ENCODE peak calls at places on chromosome 6, in seven cellular contexts. G, X, U, O, Q, Y and F are unnamed samples.

GRCh38 chr6:13444604-13445003 is 42.8 kb downstream of the GFOD1 start:
- DNase-seq in G (no peak), X (no peak), U (no peak), O (no peak), Q (no peak), Y (no peak), F (no peak)

GRCh38 chr6:111727798-111728197 is 122.1 kb upstream of the TRAF3IP2 start:
- DNase-seq in G (no peak), X (no peak), U (no peak), O (no peak), Q (no peak), Y (no peak), F (no peak)

GRCh38 chr6:109612268-109612667 is 78.7 kb downstream of the AK9 start:
- DNase-seq in G (no peak), X (no peak), U (no peak), O (no peak), Q (no peak), Y (no peak), F (no peak)

GRCh38 chr6:43926644-43927524 is 156.9 kb downstream of the VEGFA start:
- DNase-seq in G (no peak), X (peak), U (no peak), O (no peak), Q (peak), Y (peak), F (no peak)

GRCh38 chr6:152428126-152428525 is 209.0 kb downstream of the SYNE1 start:
- DNase-seq in G (no peak), X (no peak), U (no peak), O (no peak), Q (no peak), Y (no peak), F (no peak)

GRCh38 chr6:22756365-22756764 is 187.0 kb downstream of the HDGFL1 start:
- DNase-seq in G (no peak), X (no peak), U (no peak), O (no peak), Q (no peak), Y (no peak), F (no peak)

GRCh38 chr6:114055319-114055718 is 84.4 kb upstream of the HDAC2 start:
- DNase-seq in G (no peak), X (no peak), U (no peak), O (no peak), Q (no peak), Y (no peak), F (no peak)

GRCh38 chr6:160005861-160006540 is 37.1 kb downstream of the IGF2R start:
- DNase-seq in G (no peak), X (no peak), U (no peak), O (no peak), Q (no peak), Y (no peak), F (no peak)

GRCh38 chr6:42960243-42961019 is at the start of gene GNMT:
- DNase-seq in G (no peak), X (no peak), U (no peak), O (peak), Q (peak), Y (no peak), F (no peak)

GRCh38 chr6:117483004-117483644 is 650 bp downstream of the DCBLD1 start:
- DNase-seq in G (no peak), X (no peak), U (no peak), O (no peak), Q (peak), Y (no peak), F (no peak)

GRCh38 chr6:15947923-15948322 is 181.0 kb upstream of the MYLIP start:
- DNase-seq in G (no peak), X (no peak), U (no peak), O (no peak), Q (no peak), Y (no peak), F (no peak)

GRCh38 chr6:116265081-116265829 is 11.4 kb upstream of the TSPYL4 start:
- DNase-seq in G (no peak), X (no peak), U (no peak), O (no peak), Q (peak), Y (no peak), F (peak)

GRCh38 chr6:112882381-112882780 is 535.3 kb downstream of the RFPL4B start:
- DNase-seq in G (no peak), X (no peak), U (no peak), O (no peak), Q (no peak), Y (no peak), F (no peak)

GRCh38 chr6:125984311-125984710 is 2.0 kb upstream of the TRMT11 start:
- DNase-seq in G (no peak), X (peak), U (no peak), O (no peak), Q (no peak), Y (no peak), F (no peak)

GRCh38 chr6:38786486-38786885 is 71.4 kb downstream of the DNAH8 start:
- DNase-seq in G (no peak), X (no peak), U (no peak), O (no peak), Q (no peak), Y (no peak), F (no peak)

GRCh38 chr6:67606905-67607828 is 1027.9 kb upstream of the ADGRB3 start:
- DNase-seq in G (no peak), X (no peak), U (no peak), O (no peak), Q (peak), Y (peak), F (no peak)

GRCh38 chr6:33249732-33250625 is 21.7 kb downstream of the VPS52 start:
- DNase-seq in G (no peak), X (peak), U (no peak), O (no peak), Q (no peak), Y (no peak), F (no peak)

GRCh38 chr6:161439093-161439492 is 165.2 kb upstream of the AGPAT4 start:
- DNase-seq in G (no peak), X (peak), U (no peak), O (no peak), Q (peak), Y (peak), F (no peak)

GRCh38 chr6:63802606-63803206 is 167.1 kb downstream of the PHF3 start:
- DNase-seq in G (no peak), X (no peak), U (no peak), O (no peak), Q (peak), Y (no peak), F (no peak)

GRCh38 chr6:38489951-38490350 is 149.8 kb downstream of the BTBD9 start:
- DNase-seq in G (no peak), X (peak), U (no peak), O (no peak), Q (no peak), Y (no peak), F (no peak)

GRCh38 chr6:20252311-20252710 is 40.0 kb upstream of the MBOAT1 start:
- DNase-seq in G (no peak), X (no peak), U (no peak), O (no peak), Q (no peak), Y (no peak), F (no peak)

GRCh38 chr6:85580878-85581267 is 12.8 kb downstream of the SNX14 start:
- DNase-seq in G (no peak), X (no peak), U (no peak), O (no peak), Q (no peak), Y (no peak), F (no peak)

GRCh38 chr6:47221565-47221964 is 88.1 kb downstream of the TNFRSF21 start:
- DNase-seq in G (no peak), X (no peak), U (no peak), O (no peak), Q (no peak), Y (no peak), F (no peak)

GRCh38 chr6:37985355-37985754 is 165.8 kb downstream of the ZFAND3 start:
- DNase-seq in G (peak), X (no peak), U (no peak), O (no peak), Q (no peak), Y (no peak), F (peak)

GRCh38 chr6:88650029-88650619 is 313.3 kb downstream of the RNGTT start:
- DNase-seq in G (no peak), X (peak), U (no peak), O (no peak), Q (no peak), Y (no peak), F (no peak)

GRCh38 chr6:45184937-45185336 is 143.2 kb upstream of the RUNX2 start:
- DNase-seq in G (no peak), X (no peak), U (no peak), O (no peak), Q (no peak), Y (no peak), F (no peak)

GRCh38 chr6:129680633-129681032 is 29.3 kb downstream of the ARHGAP18 start:
- DNase-seq in G (no peak), X (no peak), U (no peak), O (no peak), Q (no peak), Y (no peak), F (no peak)

GRCh38 chr6:163634514-163635171 is 220.1 kb downstream of the QKI start:
- DNase-seq in G (no peak), X (no peak), U (no peak), O (no peak), Q (peak), Y (peak), F (no peak)

GRCh38 chr6:165091121-165091785 is 218.2 kb downstream of the C6orf118 start:
- DNase-seq in G (no peak), X (peak), U (no peak), O (no peak), Q (no peak), Y (no peak), F (no peak)

GRCh38 chr6:7646394-7646793 is 56.4 kb downstream of the SNRNP48 start:
- DNase-seq in G (no peak), X (no peak), U (no peak), O (no peak), Q (no peak), Y (no peak), F (no peak)

GRCh38 chr6:105890521-105891244 is 195.5 kb upstream of the PRDM1 start:
- DNase-seq in G (no peak), X (no peak), U (no peak), O (no peak), Q (no peak), Y (no peak), F (no peak)

GRCh38 chr6:6820688-6821238 is 232.2 kb downstream of the LY86 start:
- DNase-seq in G (no peak), X (no peak), U (no peak), O (no peak), Q (peak), Y (no peak), F (no peak)

GRCh38 chr6:166779381-166779780 is 152.3 kb upstream of the RPS6KA2 start:
- DNase-seq in G (no peak), X (no peak), U (no peak), O (no peak), Q (no peak), Y (no peak), F (no peak)

GRCh38 chr6:53611342-53611741 is 54.2 kb downstream of the KLHL31 start:
- DNase-seq in G (no peak), X (no peak), U (no peak), O (no peak), Q (no peak), Y (no peak), F (no peak)

GRCh38 chr6:148027201-148027600 is 315.4 kb upstream of the SASH1 start:
- DNase-seq in G (no peak), X (no peak), U (no peak), O (no peak), Q (peak), Y (no peak), F (no peak)

GRCh38 chr6:98156580-98156979 is 677.8 kb upstream of the POU3F2 start:
- DNase-seq in G (no peak), X (no peak), U (no peak), O (no peak), Q (no peak), Y (no peak), F (no peak)

GRCh38 chr6:73652637-73653570 is 888 bp downstream of the SLC17A5 start:
- DNase-seq in G (peak), X (no peak), U (no peak), O (peak), Q (peak), Y (no peak), F (peak)

GRCh38 chr6:133259561-133259960 is 18.4 kb downstream of the EYA4 start:
- DNase-seq in G (no peak), X (no peak), U (no peak), O (no peak), Q (no peak), Y (no peak), F (no peak)